ENCODE peak calls at places on chromosomes 6 and 20, in seven cellular contexts. S is activated CD8-positive, alpha-beta T cell treated with anti-CD3 and anti-CD28 coated beads, Interleukin-2, amount 10 ng/mL, durations not matched to agents 7 days and 5 days; E is activated T-helper 1 cell treated with anti-CD3 and anti-CD28 coated beads, Interleukin-2, amount 50 U/mL, for 16 hours; G is C1 segment of cervical spinal cord; W is effector memory CD8-positive, alpha-beta T cell; D is stimulated activated CD4-positive, alpha-beta T cell treated with anti-CD3 and anti-CD28 coated beads, Interleukin-15, amount 100 ng/mL, for 1 hour; B is choroid plexus epithelial cell. I is an unnamed sample.
A peak's percentile ranks its signal among the peaks of the same experiment; 100 is the strongest.

GRCh38 chr6:44127186-44128019 is at the start of the genes MRPL14 and TMEM63B:
- DNase-seq in W (peak; percentile 83), D (peak; percentile 89), S (peak; percentile 90), E (peak; percentile 79), G (peak; percentile 90), B (peak; percentile 92), I (peak; percentile 80)

GRCh38 chr20:24102290-24102689 is 113.7 kb upstream of the GGTLC1 start:
- DNase-seq in B (peak; percentile 24), E (no peak), S (peak; percentile 57), G (peak; percentile 2), W (peak; percentile 28), D (no peak), I (peak; percentile 63)

GRCh38 chr6:18536693-18537092 is 149.5 kb downstream of the RNF144B start:
- DNase-seq in W (no peak), B (no peak), E (no peak), D (no peak), S (no peak), G (peak; percentile 1), I (no peak)

GRCh38 chr6:33061987-33062386 is 11.5 kb downstream of the HLA-DPA1 start:
- DNase-seq in E (no peak), B (peak; percentile 9), S (no peak), G (no peak), D (no peak), W (no peak), I (peak; percentile 17)

GRCh38 chr6:219641-220198 is 72.6 kb upstream of the DUSP22 start:
- DNase-seq in G (no peak), W (no peak), B (peak; percentile 50), E (no peak), S (no peak), D (no peak), I (no peak)

GRCh38 chr20:4956200-4956810 is 45.0 kb downstream of the SLC23A2 start:
- DNase-seq in B (peak; percentile 82), G (no peak), W (peak; percentile 16), E (no peak), D (no peak), S (no peak), I (peak; percentile 74)

GRCh38 chr6:31805939-31806469 is 762 bp downstream of the LSM2 start:
- DNase-seq in B (no peak), S (peak; percentile 41), W (peak; percentile 14), G (no peak), D (no peak), E (no peak), I (no peak)

GRCh38 chr20:56003111-56003800 is 2.1 kb downstream of the CBLN4 start:
- DNase-seq in W (no peak), D (no peak), B (no peak), E (no peak), G (no peak), S (no peak), I (no peak)

I was measured in Jurkat, Clone E6-1.